ENCODE peak calls at places on chromosomes 11 and 22, in four cellular contexts. One of them, this sample, is unnamed.

GRCh38 chr11:63802637-63803414 is 10.4 kb upstream of the SPINDOC start:
- DNase-seq in astrocyte of the cerebellum: no peak
- DNase-seq in psoas muscle: no peak
- DNase-seq in choroid plexus epithelial cell: peak
- DNase-seq in this sample: peak

GRCh38 chr22:32378703-32379272 is 21.1 kb downstream of the RFPL3 start:
- DNase-seq in astrocyte of the cerebellum: no peak
- DNase-seq in psoas muscle: no peak
- DNase-seq in choroid plexus epithelial cell: peak
- DNase-seq in this sample: peak

GRCh38 chr11:12768731-12769673 is 94.8 kb downstream of the TEAD1 start:
- DNase-seq in astrocyte of the cerebellum: no peak
- DNase-seq in psoas muscle: peak
- DNase-seq in choroid plexus epithelial cell: no peak
- DNase-seq in this sample: no peak

GRCh38 chr11:32659672-32660071 is 76.0 kb downstream of the EIF3M start:
- DNase-seq in astrocyte of the cerebellum: no peak
- DNase-seq in psoas muscle: no peak
- DNase-seq in choroid plexus epithelial cell: no peak
- DNase-seq in this sample: no peak

GRCh38 chr11:66012946-66013761 is 1.3 kb downstream of the CST6 start:
- DNase-seq in astrocyte of the cerebellum: no peak
- DNase-seq in psoas muscle: no peak
- DNase-seq in choroid plexus epithelial cell: no peak
- DNase-seq in this sample: no peak

GRCh38 chr22:44181033-44181911 is 547 bp downstream of the PARVG start:
- DNase-seq in astrocyte of the cerebellum: no peak
- DNase-seq in psoas muscle: peak
- DNase-seq in choroid plexus epithelial cell: no peak
- DNase-seq in this sample: no peak

GRCh38 chr11:121241300-121242176 is 51.0 kb upstream of the SC5D start:
- DNase-seq in astrocyte of the cerebellum: no peak
- DNase-seq in psoas muscle: no peak
- DNase-seq in choroid plexus epithelial cell: no peak
- DNase-seq in this sample: no peak

GRCh38 chr11:132131962-132132361 is 761.5 kb downstream of the NTM start:
- DNase-seq in astrocyte of the cerebellum: no peak
- DNase-seq in psoas muscle: no peak
- DNase-seq in choroid plexus epithelial cell: no peak
- DNase-seq in this sample: no peak

GRCh38 chr11:107397357-107397756 is 60.3 kb downstream of the CWF19L2 start:
- DNase-seq in astrocyte of the cerebellum: no peak
- DNase-seq in psoas muscle: no peak
- DNase-seq in choroid plexus epithelial cell: no peak
- DNase-seq in this sample: peak

GRCh38 chr22:23140385-23140784 is 1.4 kb downstream of the RSPH14 start:
- DNase-seq in astrocyte of the cerebellum: no peak
- DNase-seq in psoas muscle: no peak
- DNase-seq in choroid plexus epithelial cell: no peak
- DNase-seq in this sample: no peak

DNA sequence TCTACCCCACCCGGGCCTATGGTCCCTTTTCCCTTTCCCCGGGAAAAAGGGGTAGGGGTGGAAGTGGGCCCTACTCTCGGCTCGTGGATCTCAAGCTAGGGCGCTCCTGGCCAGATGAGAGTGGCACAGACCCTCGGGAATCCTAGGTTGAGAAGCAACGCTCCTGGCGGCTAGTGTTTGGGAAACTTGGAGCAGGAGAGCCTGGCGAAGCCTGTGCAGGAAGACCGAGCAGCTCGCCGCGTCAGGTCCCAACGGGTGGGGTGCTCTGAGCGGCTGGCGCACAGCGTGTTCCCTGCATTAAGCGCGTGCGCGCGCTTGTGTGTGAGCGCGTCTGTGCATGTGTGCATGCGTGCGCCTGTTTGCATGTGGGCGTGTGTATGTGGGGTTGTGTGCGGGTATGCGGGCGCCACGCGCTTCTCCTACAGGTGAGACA is 7.1 kb upstream of the FLI1 start:
- DNase-seq in astrocyte of the cerebellum: no peak
- DNase-seq in psoas muscle: peak
- DNase-seq in choroid plexus epithelial cell: peak
- DNase-seq in this sample: no peak
- H3K4me3 ChIP-seq in astrocyte of the cerebellum: peak
- H3K4me3 ChIP-seq in psoas muscle: peak
- H3K4me3 ChIP-seq in choroid plexus epithelial cell: peak
- H3K4me3 ChIP-seq in this sample: no peak

GRCh38 chr11:28108909-28109308 is 721 bp downstream of the METTL15 start:
- DNase-seq in astrocyte of the cerebellum: no peak
- DNase-seq in psoas muscle: no peak
- DNase-seq in choroid plexus epithelial cell: no peak
- DNase-seq in this sample: no peak
- H3K4me3 ChIP-seq in astrocyte of the cerebellum: peak
- H3K4me3 ChIP-seq in psoas muscle: peak
- H3K4me3 ChIP-seq in choroid plexus epithelial cell: peak
- H3K4me3 ChIP-seq in this sample: peak

DNA sequence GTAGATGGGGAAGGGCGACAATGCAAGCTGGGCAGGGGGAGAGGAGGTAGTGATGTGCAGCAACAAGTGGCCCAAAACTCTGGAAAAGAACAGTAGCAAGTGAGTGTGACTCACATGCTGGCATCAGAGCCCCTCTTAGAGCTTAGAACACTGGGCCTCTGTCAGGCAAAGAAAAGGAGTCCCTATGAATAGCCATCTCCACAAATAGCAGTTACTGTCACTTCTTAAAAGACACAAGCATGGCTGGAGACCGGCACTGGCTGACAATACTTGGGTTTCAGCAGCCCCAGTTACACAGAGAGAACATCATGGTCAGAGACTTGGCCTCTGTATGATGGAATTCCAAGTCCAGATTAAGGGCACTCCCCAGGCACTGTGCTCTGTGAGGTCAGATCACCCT is 58.2 kb downstream of the PRCP start:
- DNase-seq in astrocyte of the cerebellum: no peak
- DNase-seq in psoas muscle: peak
- DNase-seq in choroid plexus epithelial cell: no peak
- DNase-seq in this sample: no peak
- H3K4me3 ChIP-seq in astrocyte of the cerebellum: no peak
- H3K4me3 ChIP-seq in psoas muscle: no peak
- H3K4me3 ChIP-seq in choroid plexus epithelial cell: no peak
- H3K4me3 ChIP-seq in this sample: no peak

DNA sequence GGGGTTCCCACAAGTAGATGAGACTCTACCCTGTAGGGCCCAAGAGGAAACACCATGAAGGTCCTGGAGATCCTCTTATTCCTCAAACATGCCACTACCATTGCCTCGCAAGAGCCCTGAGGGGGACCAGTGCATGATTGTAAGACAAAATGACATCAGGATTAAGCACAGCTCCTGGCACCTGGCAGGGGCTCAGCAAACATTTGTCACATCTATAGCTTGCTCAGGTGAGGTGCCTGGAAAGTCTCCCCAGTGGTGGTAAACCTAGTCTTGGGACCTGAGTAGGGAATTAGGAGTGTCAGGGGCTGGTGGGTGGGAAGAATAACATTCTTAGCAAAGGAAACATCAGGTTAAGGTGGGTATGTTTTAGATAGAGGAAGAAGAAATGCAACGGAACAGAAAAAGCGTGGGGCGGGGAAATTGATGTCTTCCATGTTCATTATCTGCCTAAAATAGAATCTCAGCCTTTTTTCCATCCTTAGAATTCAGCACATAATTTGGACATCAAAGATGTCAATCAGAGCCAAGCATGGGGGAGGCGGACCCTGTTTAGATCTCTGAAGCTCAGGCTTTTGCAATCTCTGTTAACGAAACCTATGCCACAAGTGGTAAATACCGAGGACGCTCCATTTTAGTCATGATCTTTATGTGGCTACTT is 925 bp downstream of the YPEL1 start:
- DNase-seq in astrocyte of the cerebellum: no peak
- DNase-seq in psoas muscle: no peak
- DNase-seq in choroid plexus epithelial cell: no peak
- DNase-seq in this sample: no peak
- H3K4me3 ChIP-seq in astrocyte of the cerebellum: peak
- H3K4me3 ChIP-seq in psoas muscle: peak
- H3K4me3 ChIP-seq in choroid plexus epithelial cell: peak
- H3K4me3 ChIP-seq in this sample: peak

DNA sequence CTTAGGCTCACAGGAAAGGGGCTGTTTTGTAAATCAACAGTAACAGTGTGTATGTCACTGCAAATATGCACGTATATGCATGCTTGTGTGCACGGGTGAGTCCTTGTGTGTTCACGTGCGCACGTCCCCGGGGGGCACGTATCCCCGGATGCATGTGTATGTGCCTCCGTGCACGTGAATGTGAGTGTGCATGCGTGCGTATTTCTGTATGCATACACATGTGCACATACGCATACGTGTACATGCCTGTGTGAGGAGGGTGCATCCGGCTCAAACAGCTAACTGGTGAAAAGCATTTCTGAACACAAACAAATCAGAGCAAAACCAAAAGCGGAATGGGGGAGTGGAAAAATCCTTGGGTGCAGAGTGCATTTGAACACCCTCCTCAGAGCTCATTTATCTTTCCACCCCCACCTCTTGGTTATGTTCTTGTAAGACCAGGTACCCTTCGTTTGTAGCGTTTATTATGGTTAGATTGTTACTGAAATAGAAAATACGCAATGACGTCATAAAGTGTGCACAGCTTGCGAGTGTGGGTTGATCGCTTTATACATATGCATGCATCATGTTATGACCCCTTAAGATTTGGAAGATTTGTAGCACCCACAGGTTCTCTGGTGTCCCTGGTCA is 7.0 kb downstream of the ARSA start:
- DNase-seq in astrocyte of the cerebellum: no peak
- DNase-seq in psoas muscle: peak
- DNase-seq in choroid plexus epithelial cell: peak
- DNase-seq in this sample: no peak
- H3K4me3 ChIP-seq in astrocyte of the cerebellum: no peak
- H3K4me3 ChIP-seq in psoas muscle: peak
- H3K4me3 ChIP-seq in choroid plexus epithelial cell: no peak
- H3K4me3 ChIP-seq in this sample: peak

DNA sequence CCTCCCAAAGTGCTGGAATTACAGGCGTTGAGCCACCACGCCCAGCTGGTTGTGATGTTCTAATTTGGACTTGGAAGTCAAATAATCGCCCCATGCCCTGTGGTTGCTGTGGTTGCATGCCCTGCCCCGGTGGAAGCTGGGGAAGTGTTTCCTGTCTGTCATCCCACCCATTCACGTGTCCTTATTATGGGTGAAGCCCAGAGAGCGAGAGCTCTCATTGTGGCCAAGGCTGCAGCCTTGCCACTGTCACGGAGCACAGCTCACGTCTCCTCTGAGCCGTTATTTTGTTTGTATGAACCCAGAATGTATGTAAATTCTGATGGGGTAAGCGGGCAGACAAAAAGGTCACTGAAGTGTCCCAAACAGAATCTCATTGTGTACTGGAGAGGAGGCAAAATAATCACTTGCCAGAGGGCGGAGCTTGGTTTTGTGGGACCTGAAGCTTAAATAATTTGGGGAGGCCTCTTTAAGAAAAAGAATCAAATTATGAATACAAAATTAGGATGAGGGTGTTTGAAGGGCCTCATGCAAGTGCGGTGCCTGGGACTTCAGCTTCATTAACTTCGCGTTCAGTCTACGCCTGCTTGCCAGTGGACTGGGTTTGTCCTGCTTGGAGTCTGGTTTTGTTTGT is 25.8 kb upstream of the TREH start:
- DNase-seq in astrocyte of the cerebellum: no peak
- DNase-seq in psoas muscle: no peak
- DNase-seq in choroid plexus epithelial cell: no peak
- DNase-seq in this sample: peak
- H3K4me3 ChIP-seq in astrocyte of the cerebellum: no peak
- H3K4me3 ChIP-seq in psoas muscle: no peak
- H3K4me3 ChIP-seq in choroid plexus epithelial cell: no peak
- H3K4me3 ChIP-seq in this sample: no peak

GRCh38 chr22:41976961-41977566 is 7.8 kb downstream of the SEPTIN3 start:
- DNase-seq in astrocyte of the cerebellum: no peak
- DNase-seq in psoas muscle: no peak
- DNase-seq in choroid plexus epithelial cell: no peak
- DNase-seq in this sample: no peak
- H3K4me3 ChIP-seq in astrocyte of the cerebellum: peak
- H3K4me3 ChIP-seq in psoas muscle: peak
- H3K4me3 ChIP-seq in choroid plexus epithelial cell: no peak
- H3K4me3 ChIP-seq in this sample: peak